ENCODE peak calls at places on chromosomes 3 and 15, in ten cellular contexts. One of them, this sample, is unnamed.

GRCh38 chr3:123310741-123311140 is 109.0 kb downstream of the SEC22A start:
- DNase-seq in CD8-positive, alpha-beta T cell: no peak
- DNase-seq in astrocyte of the spinal cord: no peak
- DNase-seq in fibroblast of lung: no peak
- DNase-seq in glutamatergic neuron: no peak
- DNase-seq in HCT116: no peak
- DNase-seq in A549: peak; percentile 35
- DNase-seq in Peyer's patch: no peak
- DNase-seq in kidney: peak; percentile 21
- DNase-seq in GM23338: no peak
- DNase-seq in this sample: no peak

GRCh38 chr3:16177962-16178627 is 3.6 kb downstream of the GALNT15 start:
- DNase-seq in CD8-positive, alpha-beta T cell: peak; percentile 59
- DNase-seq in astrocyte of the spinal cord: peak; percentile 88
- DNase-seq in fibroblast of lung: peak; percentile 87
- DNase-seq in glutamatergic neuron: peak; percentile 92
- DNase-seq in HCT116: peak; percentile 38
- DNase-seq in A549: peak; percentile 83
- DNase-seq in Peyer's patch: peak; percentile 36
- DNase-seq in kidney: peak; percentile 91
- DNase-seq in GM23338: peak; percentile 90
- DNase-seq in this sample: peak; percentile 76

GRCh38 chr3:159791336-159791735 is 197.3 kb upstream of the IL12A start:
- DNase-seq in CD8-positive, alpha-beta T cell: no peak
- DNase-seq in astrocyte of the spinal cord: no peak
- DNase-seq in fibroblast of lung: no peak
- DNase-seq in glutamatergic neuron: no peak
- DNase-seq in HCT116: no peak
- DNase-seq in A549: no peak
- DNase-seq in Peyer's patch: no peak
- DNase-seq in kidney: no peak
- DNase-seq in GM23338: no peak
- DNase-seq in this sample: no peak

GRCh38 chr15:70060214-70061085 is 37.3 kb downstream of the TLE3 start:
- DNase-seq in CD8-positive, alpha-beta T cell: no peak
- DNase-seq in astrocyte of the spinal cord: no peak
- DNase-seq in fibroblast of lung: no peak
- DNase-seq in glutamatergic neuron: no peak
- DNase-seq in HCT116: no peak
- DNase-seq in A549: no peak
- DNase-seq in Peyer's patch: no peak
- DNase-seq in kidney: peak; percentile 55
- DNase-seq in GM23338: no peak
- DNase-seq in this sample: no peak

GRCh38 chr15:83092309-83092976 is 15.0 kb upstream of the TM6SF1 start:
- DNase-seq in CD8-positive, alpha-beta T cell: no peak
- DNase-seq in astrocyte of the spinal cord: no peak
- DNase-seq in fibroblast of lung: peak; percentile 23
- DNase-seq in glutamatergic neuron: no peak
- DNase-seq in HCT116: no peak
- DNase-seq in A549: no peak
- DNase-seq in Peyer's patch: peak; percentile 34
- DNase-seq in kidney: no peak
- DNase-seq in GM23338: no peak
- DNase-seq in this sample: peak; percentile 26

GRCh38 chr3:177551431-177551836 is 354.2 kb upstream of the TBL1XR1 start:
- DNase-seq in CD8-positive, alpha-beta T cell: no peak
- DNase-seq in astrocyte of the spinal cord: no peak
- DNase-seq in fibroblast of lung: no peak
- DNase-seq in glutamatergic neuron: no peak
- DNase-seq in HCT116: no peak
- DNase-seq in A549: no peak
- DNase-seq in Peyer's patch: peak; percentile 37
- DNase-seq in kidney: no peak
- DNase-seq in GM23338: no peak
- DNase-seq in this sample: no peak

GRCh38 chr15:21261965-21262850 is 178.1 kb downstream of the POTEB3 start:
- DNase-seq in CD8-positive, alpha-beta T cell: no peak
- DNase-seq in astrocyte of the spinal cord: peak; percentile 0
- DNase-seq in fibroblast of lung: no peak
- DNase-seq in glutamatergic neuron: no peak
- DNase-seq in HCT116: no peak
- DNase-seq in A549: peak; percentile 6
- DNase-seq in Peyer's patch: no peak
- DNase-seq in kidney: peak; percentile 72
- DNase-seq in GM23338: no peak
- DNase-seq in this sample: no peak

GRCh38 chr15:51403072-51403878 is 61.8 kb downstream of the GLDN start:
- DNase-seq in CD8-positive, alpha-beta T cell: no peak
- DNase-seq in astrocyte of the spinal cord: peak; percentile 55
- DNase-seq in fibroblast of lung: peak; percentile 66
- DNase-seq in glutamatergic neuron: no peak
- DNase-seq in HCT116: peak; percentile 23
- DNase-seq in A549: peak; percentile 59
- DNase-seq in Peyer's patch: no peak
- DNase-seq in kidney: no peak
- DNase-seq in GM23338: peak; percentile 48
- DNase-seq in this sample: peak; percentile 37

GRCh38 chr15:25795061-25795460 is 68.1 kb downstream of the ATP10A start:
- DNase-seq in CD8-positive, alpha-beta T cell: no peak
- DNase-seq in astrocyte of the spinal cord: no peak
- DNase-seq in fibroblast of lung: no peak
- DNase-seq in glutamatergic neuron: no peak
- DNase-seq in HCT116: no peak
- DNase-seq in A549: no peak
- DNase-seq in Peyer's patch: no peak
- DNase-seq in kidney: peak; percentile 55
- DNase-seq in GM23338: no peak
- DNase-seq in this sample: no peak

GRCh38 chr3:99731499-99731898 is 86.2 kb upstream of the CMSS1 start:
- DNase-seq in CD8-positive, alpha-beta T cell: no peak
- DNase-seq in astrocyte of the spinal cord: no peak
- DNase-seq in fibroblast of lung: no peak
- DNase-seq in glutamatergic neuron: no peak
- DNase-seq in HCT116: no peak
- DNase-seq in A549: no peak
- DNase-seq in Peyer's patch: no peak
- DNase-seq in kidney: no peak
- DNase-seq in GM23338: no peak
- DNase-seq in this sample: no peak

DNA sequence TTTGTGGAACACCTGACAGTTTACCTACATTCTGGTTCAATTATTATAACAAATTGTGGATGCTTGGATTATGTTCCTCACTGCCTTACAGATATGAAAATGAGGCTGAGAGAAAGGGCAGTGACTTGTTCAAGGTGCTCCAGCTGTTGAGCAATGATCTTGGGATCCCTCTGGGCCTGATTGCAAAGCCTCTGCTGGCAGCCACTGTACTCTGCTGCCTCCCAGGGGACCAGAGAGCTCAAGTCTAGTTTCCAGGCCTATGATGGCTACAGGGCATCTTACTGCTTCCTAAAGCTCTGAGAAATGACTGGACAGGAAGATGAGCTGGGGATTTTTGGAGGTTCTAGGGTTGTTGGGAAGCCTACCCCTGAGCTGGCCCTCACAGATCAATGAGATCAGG is 2.3 kb upstream of the SHC4 start:
- DNase-seq in CD8-positive, alpha-beta T cell: no peak
- DNase-seq in astrocyte of the spinal cord: peak; percentile 51
- DNase-seq in fibroblast of lung: peak; percentile 72
- DNase-seq in glutamatergic neuron: no peak
- DNase-seq in HCT116: peak; percentile 23
- DNase-seq in A549: peak; percentile 56
- DNase-seq in Peyer's patch: no peak
- DNase-seq in kidney: no peak
- DNase-seq in GM23338: no peak
- DNase-seq in this sample: peak; percentile 79
- TF ChIP-seq CTCF in CD8-positive, alpha-beta T cell: no peak
- TF ChIP-seq CTCF in astrocyte of the spinal cord: peak; percentile 43
- TF ChIP-seq CTCF in fibroblast of lung: peak; percentile 32
- TF ChIP-seq CTCF in glutamatergic neuron: no peak
- TF ChIP-seq CTCF in HCT116: peak; percentile 40
- TF ChIP-seq CTCF in A549: peak; percentile 27
- TF ChIP-seq CTCF in Peyer's patch: no peak
- TF ChIP-seq CTCF in kidney: no peak
- TF ChIP-seq CTCF in GM23338: peak; percentile 20
- TF ChIP-seq CTCF in this sample: peak; percentile 71

DNA sequence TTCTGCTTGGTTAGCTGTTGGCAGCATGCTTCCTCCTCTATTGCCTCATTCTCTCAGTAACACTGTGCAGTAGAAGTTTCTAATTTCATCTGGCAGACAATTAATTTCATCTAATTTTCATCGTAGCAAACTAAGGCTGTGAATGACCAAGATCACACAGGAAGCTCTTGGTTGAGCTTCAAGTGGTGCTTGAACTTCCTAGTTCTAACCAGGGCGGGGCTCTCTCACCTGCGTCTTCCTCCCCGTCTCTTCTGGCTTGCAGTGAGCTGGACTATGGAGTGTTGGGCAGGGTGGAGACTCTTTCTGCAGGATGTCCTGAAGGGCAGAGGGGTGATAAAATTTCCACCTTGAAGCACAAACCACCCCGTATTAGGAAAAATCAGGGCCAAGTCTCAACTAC is 2.0 kb upstream of the IL16 start:
- DNase-seq in CD8-positive, alpha-beta T cell: no peak
- DNase-seq in astrocyte of the spinal cord: no peak
- DNase-seq in fibroblast of lung: no peak
- DNase-seq in glutamatergic neuron: no peak
- DNase-seq in HCT116: no peak
- DNase-seq in A549: no peak
- DNase-seq in Peyer's patch: no peak
- DNase-seq in kidney: no peak
- DNase-seq in GM23338: no peak
- DNase-seq in this sample: no peak
- TF ChIP-seq CTCF in CD8-positive, alpha-beta T cell: no peak
- TF ChIP-seq CTCF in astrocyte of the spinal cord: no peak
- TF ChIP-seq CTCF in fibroblast of lung: no peak
- TF ChIP-seq CTCF in glutamatergic neuron: no peak
- TF ChIP-seq CTCF in HCT116: no peak
- TF ChIP-seq CTCF in A549: no peak
- TF ChIP-seq CTCF in Peyer's patch: no peak
- TF ChIP-seq CTCF in kidney: no peak
- TF ChIP-seq CTCF in GM23338: no peak
- TF ChIP-seq CTCF in this sample: no peak

GRCh38 chr3:188202358-188203138 is 48.6 kb downstream of the LPP start:
- DNase-seq in CD8-positive, alpha-beta T cell: no peak
- DNase-seq in astrocyte of the spinal cord: no peak
- DNase-seq in fibroblast of lung: no peak
- DNase-seq in glutamatergic neuron: peak; percentile 29
- DNase-seq in HCT116: peak; percentile 2
- DNase-seq in A549: peak; percentile 62
- DNase-seq in Peyer's patch: no peak
- DNase-seq in kidney: no peak
- DNase-seq in GM23338: peak; percentile 65
- DNase-seq in this sample: no peak
- TF ChIP-seq CTCF in CD8-positive, alpha-beta T cell: no peak
- TF ChIP-seq CTCF in astrocyte of the spinal cord: no peak
- TF ChIP-seq CTCF in fibroblast of lung: no peak
- TF ChIP-seq CTCF in glutamatergic neuron: no peak
- TF ChIP-seq CTCF in HCT116: peak; percentile 37
- TF ChIP-seq CTCF in A549: no peak
- TF ChIP-seq CTCF in Peyer's patch: no peak
- TF ChIP-seq CTCF in kidney: no peak
- TF ChIP-seq CTCF in GM23338: peak; percentile 42
- TF ChIP-seq CTCF in this sample: peak; percentile 25

GRCh38 chr15:41507820-41508290 is 5.8 kb downstream of the LTK start:
- DNase-seq in CD8-positive, alpha-beta T cell: no peak
- DNase-seq in astrocyte of the spinal cord: no peak
- DNase-seq in fibroblast of lung: no peak
- DNase-seq in glutamatergic neuron: no peak
- DNase-seq in HCT116: no peak
- DNase-seq in A549: no peak
- DNase-seq in Peyer's patch: no peak
- DNase-seq in kidney: no peak
- DNase-seq in GM23338: no peak
- DNase-seq in this sample: no peak

GRCh38 chr15:41503669-41504010 is 10.0 kb downstream of the ITPKA start:
- DNase-seq in CD8-positive, alpha-beta T cell: no peak
- DNase-seq in astrocyte of the spinal cord: no peak
- DNase-seq in fibroblast of lung: no peak
- DNase-seq in glutamatergic neuron: no peak
- DNase-seq in HCT116: no peak
- DNase-seq in A549: no peak
- DNase-seq in Peyer's patch: no peak
- DNase-seq in kidney: no peak
- DNase-seq in GM23338: no peak
- DNase-seq in this sample: no peak

GRCh38 chr15:41505776-41506175 is 7.9 kb downstream of the LTK start:
- DNase-seq in CD8-positive, alpha-beta T cell: no peak
- DNase-seq in astrocyte of the spinal cord: no peak
- DNase-seq in fibroblast of lung: no peak
- DNase-seq in glutamatergic neuron: no peak
- DNase-seq in HCT116: no peak
- DNase-seq in A549: no peak
- DNase-seq in Peyer's patch: no peak
- DNase-seq in kidney: no peak
- DNase-seq in GM23338: no peak
- DNase-seq in this sample: no peak

GRCh38 chr15:41504751-41505492 is 8.7 kb downstream of the LTK start:
- DNase-seq in CD8-positive, alpha-beta T cell: no peak
- DNase-seq in astrocyte of the spinal cord: no peak
- DNase-seq in fibroblast of lung: no peak
- DNase-seq in glutamatergic neuron: no peak
- DNase-seq in HCT116: no peak
- DNase-seq in A549: no peak
- DNase-seq in Peyer's patch: no peak
- DNase-seq in kidney: no peak
- DNase-seq in GM23338: no peak
- DNase-seq in this sample: no peak

DNA sequence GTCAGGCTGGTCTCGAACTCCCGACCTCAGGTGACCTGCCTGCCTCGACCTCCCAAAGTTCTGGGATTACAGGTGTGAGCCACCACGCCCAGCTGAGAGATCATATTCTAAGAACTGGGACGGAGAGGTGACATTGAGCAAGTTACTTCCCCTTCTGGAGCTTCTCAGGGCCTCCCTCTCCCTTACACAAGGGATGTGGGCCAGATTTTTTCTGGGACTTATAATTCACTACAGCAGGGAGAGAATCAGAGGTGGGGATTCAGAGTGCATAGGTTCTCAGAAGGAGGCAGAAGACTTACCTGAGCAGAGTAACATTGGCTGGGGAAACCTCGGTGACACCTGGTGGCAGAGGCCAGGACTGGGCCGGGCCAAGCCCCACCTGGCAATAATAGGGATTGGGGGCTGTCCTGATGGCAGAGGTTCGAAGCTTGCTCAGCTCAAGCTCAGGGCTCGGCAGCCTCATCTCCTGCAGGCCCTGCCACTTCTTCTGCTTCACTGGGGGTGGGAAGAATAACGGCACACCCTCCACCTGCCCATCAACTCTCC is 6.8 kb downstream of the LTK start:
- DNase-seq in CD8-positive, alpha-beta T cell: no peak
- DNase-seq in astrocyte of the spinal cord: no peak
- DNase-seq in fibroblast of lung: no peak
- DNase-seq in glutamatergic neuron: no peak
- DNase-seq in HCT116: no peak
- DNase-seq in A549: no peak
- DNase-seq in Peyer's patch: no peak
- DNase-seq in kidney: no peak
- DNase-seq in GM23338: peak; percentile 74
- DNase-seq in this sample: no peak
- TF ChIP-seq CTCF in CD8-positive, alpha-beta T cell: no peak
- TF ChIP-seq CTCF in astrocyte of the spinal cord: no peak
- TF ChIP-seq CTCF in fibroblast of lung: no peak
- TF ChIP-seq CTCF in glutamatergic neuron: no peak
- TF ChIP-seq CTCF in HCT116: peak; percentile 53
- TF ChIP-seq CTCF in A549: no peak
- TF ChIP-seq CTCF in Peyer's patch: no peak
- TF ChIP-seq CTCF in kidney: no peak
- TF ChIP-seq CTCF in GM23338: peak; percentile 45
- TF ChIP-seq CTCF in this sample: no peak